ENCODE peak calls at places on chromosomes 6 and 20, in eight cellular contexts. A is GM06990; O is astrocyte of the spinal cord; I is cardiac fibroblast; Y is tibial nerve; S is left lobe of liver; U is right cardiac atrium; P is activated T-helper 1 cell treated with anti-CD3 and anti-CD28 coated beads, Interleukin-2, amount 50 U/mL, for 16 hours. T is an unnamed sample.

GRCh38 chr6:8539446-8539845 is 104.1 kb upstream of the SLC35B3 start:
- DNase-seq in O (peak), S (no peak), U (no peak), A (no peak), P (no peak), Y (no peak), I (peak), T (no peak)

GRCh38 chr20:40663991-40664880 is 24.8 kb downstream of the MAFB start:
- DNase-seq in O (no peak), I (no peak), U (no peak), S (no peak), Y (no peak), A (no peak), P (no peak), T (no peak)

GRCh38 chr6:24692851-24693592 is 25.9 kb downstream of the C6orf62 start:
- DNase-seq in I (no peak), S (no peak), O (no peak), U (no peak), P (no peak), A (no peak), Y (no peak), T (no peak)

GRCh38 chr20:4626228-4626627 is 95.5 kb upstream of the PRND start:
- DNase-seq in U (no peak), A (peak), O (no peak), P (no peak), Y (no peak), I (no peak), S (no peak), T (no peak)

GRCh38 chr6:145815351-145815772 is 767 bp upstream of the FBXO30 start:
- DNase-seq in U (peak), Y (no peak), I (peak), A (no peak), P (no peak), O (peak), S (no peak), T (no peak)

GRCh38 chr6:167858086-167858591 is 31.4 kb downstream of the AFDN start:
- DNase-seq in P (no peak), Y (no peak), I (peak), A (no peak), U (no peak), O (peak), S (no peak), T (no peak)

GRCh38 chr6:116568111-116568510 is 3.2 kb upstream of the RWDD1 start:
- DNase-seq in O (no peak), P (no peak), Y (no peak), S (no peak), I (no peak), A (no peak), U (no peak), T (no peak)

GRCh38 chr6:83365931-83366330 is 64.9 kb downstream of the ME1 start:
- DNase-seq in P (no peak), O (peak), I (peak), S (no peak), A (no peak), U (no peak), Y (peak), T (no peak)

GRCh38 chr6:22828179-22829062 is 259.1 kb downstream of the HDGFL1 start:
- DNase-seq in Y (no peak), S (peak), A (no peak), O (peak), P (no peak), U (peak), I (peak), T (no peak)

GRCh38 chr6:2599817-2600216 is 150.9 kb downstream of the MYLK4 start:
- DNase-seq in Y (no peak), A (no peak), U (no peak), O (no peak), I (no peak), S (no peak), P (no peak), T (no peak)

GRCh38 chr20:62723351-62723750 is 14.7 kb downstream of the NTSR1 start:
- DNase-seq in Y (no peak), I (no peak), P (no peak), A (no peak), S (no peak), U (peak), O (peak), T (no peak)

GRCh38 chr6:22448311-22448711 is 121.1 kb upstream of the HDGFL1 start:
- DNase-seq in Y (no peak), U (no peak), P (no peak), O (peak), S (no peak), A (no peak), I (peak), T (no peak)

GRCh38 chr6:158142789-158143188 is 25.3 kb downstream of the SERAC1 start:
- DNase-seq in O (peak), I (peak), P (no peak), U (no peak), Y (no peak), S (peak), A (no peak), T (no peak)

GRCh38 chr6:95723638-95724037 is 146.3 kb downstream of the MANEA start:
- DNase-seq in I (no peak), S (no peak), A (no peak), O (no peak), U (no peak), P (no peak), Y (no peak), T (no peak)

GRCh38 chr6:85574932-85575598 is 18.6 kb downstream of the SNX14 start:
- DNase-seq in Y (no peak), S (no peak), P (no peak), U (no peak), O (peak), A (no peak), I (peak), T (no peak)

GRCh38 chr6:50655848-50656453 is 57.4 kb upstream of the TFAP2D start:
- DNase-seq in S (no peak), P (no peak), O (peak), U (no peak), A (no peak), I (peak), Y (no peak), T (no peak)

GRCh38 chr6:119204744-119205143 is 126.3 kb upstream of the FAM184A start:
- DNase-seq in A (no peak), O (no peak), U (no peak), I (no peak), Y (no peak), P (no peak), S (no peak), T (no peak)

GRCh38 chr20:22729616-22730236 is 145.4 kb upstream of the FOXA2 start:
- DNase-seq in Y (no peak), S (no peak), P (no peak), A (no peak), I (no peak), O (no peak), U (no peak), T (no peak)

GRCh38 chr20:57856658-57857057 is 146.8 kb upstream of the PMEPA1 start:
- DNase-seq in U (no peak), I (no peak), A (no peak), S (peak), P (no peak), Y (no peak), O (no peak), T (no peak)

GRCh38 chr6:4914412-4915159 is 89.3 kb downstream of the RPP40 start:
- DNase-seq in Y (no peak), O (peak), A (no peak), P (no peak), I (peak), S (no peak), U (no peak), T (no peak)

GRCh38 chr6:114085206-114085605 is 114.3 kb upstream of the HDAC2 start:
- DNase-seq in S (no peak), A (no peak), I (peak), O (peak), Y (no peak), P (no peak), U (no peak), T (no peak)

GRCh38 chr6:107618672-107619071 is 128.8 kb downstream of the SOBP start:
- DNase-seq in Y (no peak), P (no peak), A (peak), I (no peak), U (no peak), S (no peak), O (no peak), T (no peak)

GRCh38 chr6:134090591-134090990 is 38.2 kb upstream of the SLC2A12 start:
- DNase-seq in U (no peak), P (no peak), O (no peak), I (no peak), S (no peak), Y (no peak), A (no peak), T (no peak)

GRCh38 chr6:51049983-51050877 is 231.6 kb downstream of the TFAP2B start:
- DNase-seq in P (no peak), S (no peak), A (no peak), U (no peak), O (peak), Y (no peak), I (no peak), T (no peak)

GRCh38 chr6:32087574-32088486 is 21.3 kb downstream of the TNXB start:
- DNase-seq in U (peak), P (peak), S (peak), A (peak), O (peak), Y (peak), I (peak), T (no peak)

GRCh38 chr6:97394160-97394748 is 111.2 kb upstream of the MMS22L start:
- DNase-seq in A (no peak), I (peak), P (peak), O (peak), Y (peak), S (no peak), U (no peak), T (no peak)

GRCh38 chr6:45654673-45655072 is 276.9 kb upstream of the SUPT3H start:
- DNase-seq in U (no peak), A (no peak), O (peak), Y (no peak), I (peak), S (no peak), P (no peak), T (no peak)

GRCh38 chr6:144359783-144360182 is 74.6 kb downstream of the UTRN start:
- DNase-seq in O (no peak), P (no peak), I (no peak), S (no peak), Y (no peak), U (no peak), A (no peak), T (no peak)

GRCh38 chr6:72811971-72812421 is 190.1 kb downstream of the KCNQ5 start:
- DNase-seq in P (no peak), I (peak), O (peak), A (no peak), U (no peak), S (no peak), Y (no peak), T (no peak)

GRCh38 chr6:110221738-110222137 is 41.5 kb downstream of the CDC40 start:
- DNase-seq in A (no peak), Y (no peak), P (no peak), U (no peak), S (no peak), I (peak), O (no peak), T (no peak)

GRCh38 chr6:155174576-155175174 is 89.1 kb upstream of the CLDN20 start:
- DNase-seq in Y (peak), U (peak), P (peak), S (peak), A (peak), O (peak), I (peak), T (no peak)

GRCh38 chr6:46490425-46491200 is 636 bp downstream of the RCAN2 start:
- DNase-seq in Y (no peak), O (no peak), A (no peak), I (no peak), U (peak), S (peak), P (no peak), T (no peak)

GRCh38 chr6:42001506-42001905 is 48.8 kb upstream of the TAF8 start:
- DNase-seq in U (no peak), I (no peak), P (no peak), S (no peak), A (no peak), O (no peak), Y (no peak), T (no peak)

GRCh38 chr6:6758915-6759654 is 170.6 kb downstream of the LY86 start:
- DNase-seq in U (no peak), I (peak), A (no peak), S (peak), Y (peak), O (peak), P (no peak), T (no peak)

T was measured in GOT3.